ENCODE peak calls at places on chromosomes 12 and 14, in nine cellular contexts. One of them, this sample, is unnamed.

GRCh38 chr14:77299776-77300175 is 20.9 kb downstream of the POMT2 start:
- DNase-seq in AG09309: no peak
- DNase-seq in astrocyte of the spinal cord: no peak
- DNase-seq in A673: no peak
- DNase-seq in PC-3: no peak
- DNase-seq in dorsolateral prefrontal cortex: no peak
- DNase-seq in astrocyte: no peak
- DNase-seq in fibroblast of villous mesenchyme: no peak
- DNase-seq in tibial nerve: no peak
- DNase-seq in this sample: no peak

GRCh38 chr12:50074936-50075807 is 10.0 kb upstream of the SMARCD1 start:
- DNase-seq in AG09309: peak
- DNase-seq in astrocyte of the spinal cord: peak
- DNase-seq in A673: peak
- DNase-seq in PC-3: peak
- DNase-seq in dorsolateral prefrontal cortex: peak
- DNase-seq in astrocyte: peak
- DNase-seq in fibroblast of villous mesenchyme: peak
- DNase-seq in tibial nerve: peak
- DNase-seq in this sample: peak

GRCh38 chr12:76720068-76720467 is 43.8 kb upstream of the ZDHHC17 start:
- DNase-seq in AG09309: no peak
- DNase-seq in astrocyte of the spinal cord: peak
- DNase-seq in A673: no peak
- DNase-seq in PC-3: peak
- DNase-seq in dorsolateral prefrontal cortex: no peak
- DNase-seq in astrocyte: peak
- DNase-seq in fibroblast of villous mesenchyme: no peak
- DNase-seq in tibial nerve: no peak
- DNase-seq in this sample: peak

GRCh38 chr12:92039048-92039447 is 106.6 kb downstream of the BTG1 start:
- DNase-seq in AG09309: no peak
- DNase-seq in astrocyte of the spinal cord: no peak
- DNase-seq in A673: no peak
- DNase-seq in PC-3: no peak
- DNase-seq in dorsolateral prefrontal cortex: no peak
- DNase-seq in astrocyte: no peak
- DNase-seq in fibroblast of villous mesenchyme: no peak
- DNase-seq in tibial nerve: no peak
- DNase-seq in this sample: no peak

GRCh38 chr12:50261654-50262053 is 21.7 kb downstream of the LIMA1 start:
- DNase-seq in AG09309: no peak
- DNase-seq in astrocyte of the spinal cord: no peak
- DNase-seq in A673: no peak
- DNase-seq in PC-3: peak
- DNase-seq in dorsolateral prefrontal cortex: no peak
- DNase-seq in astrocyte: no peak
- DNase-seq in fibroblast of villous mesenchyme: no peak
- DNase-seq in tibial nerve: no peak
- DNase-seq in this sample: no peak

GRCh38 chr12:4584896-4585295 is 22.9 kb downstream of the DYRK4 start:
- DNase-seq in AG09309: no peak
- DNase-seq in astrocyte of the spinal cord: no peak
- DNase-seq in A673: no peak
- DNase-seq in PC-3: no peak
- DNase-seq in dorsolateral prefrontal cortex: no peak
- DNase-seq in astrocyte: no peak
- DNase-seq in fibroblast of villous mesenchyme: no peak
- DNase-seq in tibial nerve: no peak
- DNase-seq in this sample: no peak

GRCh38 chr12:91493308-91493707 is 310.7 kb upstream of the DCN start:
- DNase-seq in AG09309: no peak
- DNase-seq in astrocyte of the spinal cord: no peak
- DNase-seq in A673: no peak
- DNase-seq in PC-3: peak
- DNase-seq in dorsolateral prefrontal cortex: no peak
- DNase-seq in astrocyte: no peak
- DNase-seq in fibroblast of villous mesenchyme: peak
- DNase-seq in tibial nerve: no peak
- DNase-seq in this sample: no peak

GRCh38 chr14:91692075-91692474 is 39.8 kb downstream of the CATSPERB start:
- DNase-seq in AG09309: no peak
- DNase-seq in astrocyte of the spinal cord: no peak
- DNase-seq in A673: no peak
- DNase-seq in PC-3: no peak
- DNase-seq in dorsolateral prefrontal cortex: no peak
- DNase-seq in astrocyte: no peak
- DNase-seq in fibroblast of villous mesenchyme: no peak
- DNase-seq in tibial nerve: no peak
- DNase-seq in this sample: no peak

GRCh38 chr12:86414201-86414600 is 158.0 kb upstream of the MGAT4C start:
- DNase-seq in AG09309: no peak
- DNase-seq in astrocyte of the spinal cord: no peak
- DNase-seq in A673: no peak
- DNase-seq in PC-3: no peak
- DNase-seq in dorsolateral prefrontal cortex: no peak
- DNase-seq in astrocyte: no peak
- DNase-seq in fibroblast of villous mesenchyme: no peak
- DNase-seq in tibial nerve: no peak
- DNase-seq in this sample: no peak

GRCh38 chr12:88325828-88326214 is 183.7 kb downstream of the TMTC3 start:
- DNase-seq in AG09309: no peak
- DNase-seq in astrocyte of the spinal cord: no peak
- DNase-seq in A673: no peak
- DNase-seq in PC-3: peak
- DNase-seq in dorsolateral prefrontal cortex: no peak
- DNase-seq in astrocyte: peak
- DNase-seq in fibroblast of villous mesenchyme: peak
- DNase-seq in tibial nerve: no peak
- DNase-seq in this sample: no peak

GRCh38 chr12:126353604-126354003 is 1288.4 kb downstream of the AACS start:
- DNase-seq in AG09309: peak
- DNase-seq in astrocyte of the spinal cord: peak
- DNase-seq in A673: no peak
- DNase-seq in PC-3: no peak
- DNase-seq in dorsolateral prefrontal cortex: no peak
- DNase-seq in astrocyte: peak
- DNase-seq in fibroblast of villous mesenchyme: no peak
- DNase-seq in tibial nerve: no peak
- DNase-seq in this sample: no peak

GRCh38 chr12:42510823-42511222 is 78.7 kb downstream of the PRICKLE1 start:
- DNase-seq in AG09309: no peak
- DNase-seq in astrocyte of the spinal cord: no peak
- DNase-seq in A673: no peak
- DNase-seq in PC-3: no peak
- DNase-seq in dorsolateral prefrontal cortex: no peak
- DNase-seq in astrocyte: no peak
- DNase-seq in fibroblast of villous mesenchyme: no peak
- DNase-seq in tibial nerve: no peak
- DNase-seq in this sample: no peak

GRCh38 chr12:107653519-107653918 is 32.1 kb upstream of the PWP1 start:
- DNase-seq in AG09309: no peak
- DNase-seq in astrocyte of the spinal cord: no peak
- DNase-seq in A673: no peak
- DNase-seq in PC-3: no peak
- DNase-seq in dorsolateral prefrontal cortex: no peak
- DNase-seq in astrocyte: no peak
- DNase-seq in fibroblast of villous mesenchyme: no peak
- DNase-seq in tibial nerve: no peak
- DNase-seq in this sample: no peak

GRCh38 chr12:1832801-1833595 is 12.6 kb downstream of the LRTM2 start:
- DNase-seq in AG09309: no peak
- DNase-seq in astrocyte of the spinal cord: no peak
- DNase-seq in A673: peak
- DNase-seq in PC-3: no peak
- DNase-seq in dorsolateral prefrontal cortex: no peak
- DNase-seq in astrocyte: no peak
- DNase-seq in fibroblast of villous mesenchyme: no peak
- DNase-seq in tibial nerve: no peak
- DNase-seq in this sample: no peak
- TF ChIP-seq CTCF in AG09309: no peak
- TF ChIP-seq CTCF in astrocyte of the spinal cord: no peak
- TF ChIP-seq CTCF in A673: peak
- TF ChIP-seq CTCF in PC-3: no peak
- TF ChIP-seq CTCF in dorsolateral prefrontal cortex: no peak
- TF ChIP-seq CTCF in astrocyte: no peak
- TF ChIP-seq CTCF in fibroblast of villous mesenchyme: no peak
- TF ChIP-seq CTCF in tibial nerve: no peak
- TF ChIP-seq CTCF in this sample: no peak

DNA sequence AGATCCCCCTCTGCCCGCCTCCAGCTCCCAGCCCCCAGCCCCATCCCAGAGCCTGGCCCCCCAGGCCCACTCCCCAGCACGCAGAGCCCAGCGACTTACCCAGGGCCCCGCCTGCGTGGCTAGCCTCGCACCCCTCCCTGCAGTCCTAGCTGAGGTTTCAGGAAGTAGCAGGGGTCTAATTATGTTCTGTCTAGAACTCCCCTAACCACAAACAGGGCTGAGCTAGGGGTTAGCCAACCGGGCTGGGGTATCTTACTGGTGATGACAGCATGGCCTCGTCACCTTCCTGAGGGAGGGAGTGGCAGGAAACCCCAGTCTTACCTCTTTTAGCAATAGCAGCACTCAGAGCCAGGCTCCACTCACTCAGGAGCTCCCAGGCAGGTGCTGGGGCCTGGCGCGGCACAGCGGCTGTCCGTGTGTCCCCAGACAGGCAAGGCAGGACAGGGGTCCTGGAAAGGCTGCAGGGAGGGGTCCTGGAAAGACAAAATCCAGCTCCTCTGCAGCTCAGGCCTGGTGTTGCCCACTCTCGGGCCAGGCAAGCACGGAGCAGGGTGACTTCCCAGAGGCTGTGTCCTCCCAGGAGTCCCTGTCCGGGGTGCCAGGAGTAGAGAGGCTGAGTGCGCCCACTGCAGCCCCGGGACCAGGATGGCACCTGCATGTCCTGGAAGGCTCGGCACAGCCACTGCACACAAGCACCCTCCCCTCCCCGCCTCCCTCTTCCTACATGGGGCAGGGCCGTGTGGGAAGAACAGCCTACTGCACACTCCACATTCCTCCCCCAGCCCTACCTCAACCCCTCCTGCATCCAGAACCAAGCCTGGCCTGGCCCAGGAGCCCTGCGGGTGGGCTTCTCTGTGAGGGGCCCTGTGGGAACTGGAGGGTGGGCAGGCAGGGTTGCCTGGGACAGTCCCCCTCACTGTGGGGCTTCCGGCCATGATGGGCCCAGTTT is at the start of gene GPR132:
- DNase-seq in AG09309: no peak
- DNase-seq in astrocyte of the spinal cord: no peak
- DNase-seq in A673: no peak
- DNase-seq in PC-3: peak
- DNase-seq in dorsolateral prefrontal cortex: no peak
- DNase-seq in astrocyte: peak
- DNase-seq in fibroblast of villous mesenchyme: no peak
- DNase-seq in tibial nerve: no peak
- DNase-seq in this sample: no peak
- H3K4me3 ChIP-seq in AG09309: no peak
- H3K4me3 ChIP-seq in astrocyte of the spinal cord: no peak
- H3K4me3 ChIP-seq in A673: no peak
- H3K4me3 ChIP-seq in PC-3: no peak
- H3K4me3 ChIP-seq in dorsolateral prefrontal cortex: peak
- H3K4me3 ChIP-seq in astrocyte: no peak
- H3K4me3 ChIP-seq in fibroblast of villous mesenchyme: no peak
- H3K4me3 ChIP-seq in tibial nerve: peak
- H3K4me3 ChIP-seq in this sample: no peak

GRCh38 chr14:42113358-42114070 is 506.8 kb downstream of the LRFN5 start:
- DNase-seq in AG09309: no peak
- DNase-seq in astrocyte of the spinal cord: no peak
- DNase-seq in A673: no peak
- DNase-seq in PC-3: no peak
- DNase-seq in dorsolateral prefrontal cortex: no peak
- DNase-seq in astrocyte: no peak
- DNase-seq in fibroblast of villous mesenchyme: no peak
- DNase-seq in tibial nerve: no peak
- DNase-seq in this sample: no peak

GRCh38 chr14:42111355-42111754 is 504.7 kb downstream of the LRFN5 start:
- DNase-seq in AG09309: no peak
- DNase-seq in astrocyte of the spinal cord: no peak
- DNase-seq in A673: no peak
- DNase-seq in PC-3: peak
- DNase-seq in dorsolateral prefrontal cortex: no peak
- DNase-seq in astrocyte: no peak
- DNase-seq in fibroblast of villous mesenchyme: no peak
- DNase-seq in tibial nerve: no peak
- DNase-seq in this sample: no peak

GRCh38 chr14:42112108-42112507 is 505.4 kb downstream of the LRFN5 start:
- DNase-seq in AG09309: peak
- DNase-seq in astrocyte of the spinal cord: peak
- DNase-seq in A673: no peak
- DNase-seq in PC-3: peak
- DNase-seq in dorsolateral prefrontal cortex: no peak
- DNase-seq in astrocyte: peak
- DNase-seq in fibroblast of villous mesenchyme: peak
- DNase-seq in tibial nerve: no peak
- DNase-seq in this sample: no peak

GRCh38 chr14:42110167-42110566 is 503.5 kb downstream of the LRFN5 start:
- DNase-seq in AG09309: peak
- DNase-seq in astrocyte of the spinal cord: peak
- DNase-seq in A673: peak
- DNase-seq in PC-3: peak
- DNase-seq in dorsolateral prefrontal cortex: no peak
- DNase-seq in astrocyte: peak
- DNase-seq in fibroblast of villous mesenchyme: peak
- DNase-seq in tibial nerve: no peak
- DNase-seq in this sample: no peak
- TF ChIP-seq CTCF in AG09309: peak
- TF ChIP-seq CTCF in astrocyte of the spinal cord: peak
- TF ChIP-seq CTCF in A673: peak
- TF ChIP-seq CTCF in PC-3: peak
- TF ChIP-seq CTCF in dorsolateral prefrontal cortex: no peak
- TF ChIP-seq CTCF in astrocyte: peak
- TF ChIP-seq CTCF in fibroblast of villous mesenchyme: peak
- TF ChIP-seq CTCF in tibial nerve: peak
- TF ChIP-seq CTCF in this sample: peak

GRCh38 chr14:61561657-61562276 is 133.5 kb upstream of the HIF1A start:
- DNase-seq in AG09309: peak
- DNase-seq in astrocyte of the spinal cord: peak
- DNase-seq in A673: peak
- DNase-seq in PC-3: peak
- DNase-seq in dorsolateral prefrontal cortex: no peak
- DNase-seq in astrocyte: peak
- DNase-seq in fibroblast of villous mesenchyme: peak
- DNase-seq in tibial nerve: peak
- DNase-seq in this sample: peak
- H3K4me3 ChIP-seq in AG09309: no peak
- H3K4me3 ChIP-seq in astrocyte of the spinal cord: no peak
- H3K4me3 ChIP-seq in A673: no peak
- H3K4me3 ChIP-seq in PC-3: peak
- H3K4me3 ChIP-seq in dorsolateral prefrontal cortex: no peak
- H3K4me3 ChIP-seq in astrocyte: no peak
- H3K4me3 ChIP-seq in fibroblast of villous mesenchyme: no peak
- H3K4me3 ChIP-seq in tibial nerve: no peak
- H3K4me3 ChIP-seq in this sample: no peak